ENCODE peak calls at places on chromosomes 5 and 9, in six cellular contexts. One of them, this sample, is unnamed.
A peak's percentile ranks its signal among the peaks of the same experiment; 100 is the strongest.

GRCh38 chr9:101527066-101527465 is 6.6 kb upstream of the RNF20 start:
- DNase-seq in mesendoderm: no peak
- DNase-seq in trophoblast cell: no peak
- DNase-seq in neuronal stem cell: no peak
- DNase-seq in IMR-90: peak; percentile 54
- DNase-seq in mesenchymal stem cell: no peak
- DNase-seq in this sample: no peak

GRCh38 chr9:2096376-2096970 is 81.3 kb downstream of the SMARCA2 start:
- DNase-seq in mesendoderm: peak; percentile 72
- DNase-seq in IMR-90: no peak
- DNase-seq in trophoblast cell: no peak
- DNase-seq in mesenchymal stem cell: peak; percentile 6
- DNase-seq in neuronal stem cell: no peak
- DNase-seq in this sample: no peak

GRCh38 chr5:66585291-66585690 is 10.9 kb upstream of the MAST4 start:
- DNase-seq in mesendoderm: no peak
- DNase-seq in neuronal stem cell: no peak
- DNase-seq in trophoblast cell: no peak
- DNase-seq in IMR-90: no peak
- DNase-seq in mesenchymal stem cell: no peak
- DNase-seq in this sample: no peak

GRCh38 chr5:94540856-94541494 is 77.4 kb downstream of the KIAA0825 start:
- DNase-seq in trophoblast cell: no peak
- DNase-seq in mesenchymal stem cell: no peak
- DNase-seq in neuronal stem cell: no peak
- DNase-seq in mesendoderm: peak; percentile 63
- DNase-seq in IMR-90: no peak
- DNase-seq in this sample: no peak

GRCh38 chr5:68067353-68067752 is 148.2 kb upstream of the PIK3R1 start:
- DNase-seq in trophoblast cell: no peak
- DNase-seq in neuronal stem cell: no peak
- DNase-seq in IMR-90: no peak
- DNase-seq in mesenchymal stem cell: no peak
- DNase-seq in mesendoderm: no peak
- DNase-seq in this sample: no peak

GRCh38 chr9:87670572-87671264 is 55.2 kb upstream of the CTSL start:
- DNase-seq in IMR-90: no peak
- DNase-seq in mesendoderm: no peak
- DNase-seq in mesenchymal stem cell: no peak
- DNase-seq in trophoblast cell: no peak
- DNase-seq in neuronal stem cell: no peak
- DNase-seq in this sample: peak; percentile 18

GRCh38 chr9:72635197-72635596 is 113.8 kb downstream of the TMC1 start:
- DNase-seq in mesendoderm: peak; percentile 81
- DNase-seq in IMR-90: no peak
- DNase-seq in mesenchymal stem cell: no peak
- DNase-seq in trophoblast cell: no peak
- DNase-seq in neuronal stem cell: no peak
- DNase-seq in this sample: peak; percentile 47

GRCh38 chr5:58044166-58044565 is 415.7 kb downstream of the PLK2 start:
- DNase-seq in trophoblast cell: peak; percentile 77
- DNase-seq in mesendoderm: no peak
- DNase-seq in IMR-90: no peak
- DNase-seq in mesenchymal stem cell: no peak
- DNase-seq in neuronal stem cell: no peak
- DNase-seq in this sample: no peak

GRCh38 chr5:90557871-90558270 is 726 bp upstream of the ADGRV1 start:
- DNase-seq in mesendoderm: no peak
- DNase-seq in trophoblast cell: no peak
- DNase-seq in neuronal stem cell: no peak
- DNase-seq in IMR-90: no peak
- DNase-seq in mesenchymal stem cell: no peak
- DNase-seq in this sample: no peak
- H3K23ac ChIP-seq in mesendoderm: no peak overlapping the region
- H3K23ac ChIP-seq in trophoblast cell: no peak overlapping the region
- H3K23ac ChIP-seq in neuronal stem cell: no peak overlapping the region
- H3K23ac ChIP-seq in IMR-90: no peak overlapping the region
- H3K23ac ChIP-seq in mesenchymal stem cell: no peak overlapping the region
- H3K23ac ChIP-seq in this sample: no peak overlapping the region

GRCh38 chr5:55220433-55221185 is 6.5 kb downstream of the MCIDAS start:
- DNase-seq in mesenchymal stem cell: peak; percentile 22
- DNase-seq in mesendoderm: peak; percentile 85
- DNase-seq in trophoblast cell: no peak
- DNase-seq in IMR-90: no peak
- DNase-seq in neuronal stem cell: no peak
- DNase-seq in this sample: peak; percentile 82
- H3K23ac ChIP-seq in mesenchymal stem cell: no peak overlapping the region
- H3K23ac ChIP-seq in mesendoderm: no peak overlapping the region
- H3K23ac ChIP-seq in trophoblast cell: no peak overlapping the region
- H3K23ac ChIP-seq in IMR-90: peak overlapping the region; percentile 72
- H3K23ac ChIP-seq in neuronal stem cell: peak overlapping the region; percentile 17
- H3K23ac ChIP-seq in this sample: no peak overlapping the region

GRCh38 chr5:61200582-61201155 is 38.4 kb upstream of the SMIM15 start:
- DNase-seq in neuronal stem cell: no peak
- DNase-seq in mesenchymal stem cell: no peak
- DNase-seq in IMR-90: peak; percentile 26
- DNase-seq in mesendoderm: peak; percentile 42
- DNase-seq in trophoblast cell: no peak
- DNase-seq in this sample: peak; percentile 34
- H3K23ac ChIP-seq in neuronal stem cell: no peak overlapping the region
- H3K23ac ChIP-seq in mesenchymal stem cell: no peak overlapping the region
- H3K23ac ChIP-seq in IMR-90: no peak overlapping the region
- H3K23ac ChIP-seq in mesendoderm: no peak overlapping the region
- H3K23ac ChIP-seq in trophoblast cell: no peak overlapping the region
- H3K23ac ChIP-seq in this sample: no peak overlapping the region

GRCh38 chr9:33180526-33181184 is 13.5 kb upstream of the B4GALT1 start:
- DNase-seq in mesenchymal stem cell: no peak
- DNase-seq in trophoblast cell: peak; percentile 76
- DNase-seq in IMR-90: peak; percentile 70
- DNase-seq in mesendoderm: peak; percentile 60
- DNase-seq in neuronal stem cell: no peak
- DNase-seq in this sample: no peak
- H3K23ac ChIP-seq in mesenchymal stem cell: no peak overlapping the region
- H3K23ac ChIP-seq in trophoblast cell: no peak overlapping the region
- H3K23ac ChIP-seq in IMR-90: peak overlapping the region; percentile 7
- H3K23ac ChIP-seq in mesendoderm: no peak overlapping the region
- H3K23ac ChIP-seq in neuronal stem cell: no peak overlapping the region
- H3K23ac ChIP-seq in this sample: no peak overlapping the region

GRCh38 chr5:97476852-97477534 is 293.9 kb upstream of the RIOK2 start:
- DNase-seq in IMR-90: no peak
- DNase-seq in neuronal stem cell: no peak
- DNase-seq in mesendoderm: no peak
- DNase-seq in trophoblast cell: no peak
- DNase-seq in mesenchymal stem cell: no peak
- DNase-seq in this sample: no peak

GRCh38 chr5:97480313-97480712 is 297.3 kb upstream of the RIOK2 start:
- DNase-seq in neuronal stem cell: no peak
- DNase-seq in mesendoderm: no peak
- DNase-seq in mesenchymal stem cell: no peak
- DNase-seq in trophoblast cell: no peak
- DNase-seq in IMR-90: no peak
- DNase-seq in this sample: no peak

GRCh38 chr5:97475847-97476246 is 292.8 kb upstream of the RIOK2 start:
- DNase-seq in mesenchymal stem cell: no peak
- DNase-seq in trophoblast cell: no peak
- DNase-seq in mesendoderm: no peak
- DNase-seq in neuronal stem cell: no peak
- DNase-seq in IMR-90: no peak
- DNase-seq in this sample: no peak

GRCh38 chr5:97478513-97478912 is 295.5 kb upstream of the RIOK2 start:
- DNase-seq in IMR-90: no peak
- DNase-seq in mesendoderm: no peak
- DNase-seq in mesenchymal stem cell: peak; percentile 4
- DNase-seq in trophoblast cell: no peak
- DNase-seq in neuronal stem cell: peak; percentile 54
- DNase-seq in this sample: no peak
- H3K23ac ChIP-seq in IMR-90: no peak overlapping the region
- H3K23ac ChIP-seq in mesendoderm: no peak overlapping the region
- H3K23ac ChIP-seq in mesenchymal stem cell: no peak overlapping the region
- H3K23ac ChIP-seq in trophoblast cell: no peak overlapping the region
- H3K23ac ChIP-seq in neuronal stem cell: no peak overlapping the region
- H3K23ac ChIP-seq in this sample: no peak overlapping the region